ENCODE peak calls at places on chromosomes 7 and 10, in eight cellular contexts. A, U, S, W, M, K, R and O are unnamed samples.

GRCh38 chr7:41584746-41585145 is 118.1 kb downstream of the INHBA start:
- DNase-seq in A (no peak), U (no peak), S (no peak), K (no peak), R (peak; percentile 19), W (no peak), M (no peak), O (no peak)

GRCh38 chr10:75651452-75651851 is 220.0 kb downstream of the LRMDA start:
- DNase-seq in M (peak; percentile 36), A (peak; percentile 13), S (peak; percentile 55), K (no peak), R (peak; percentile 64), U (no peak), W (no peak), O (no peak)

GRCh38 chr10:7988985-7989384 is 65.5 kb upstream of the GATA3 start:
- DNase-seq in S (no peak), R (no peak), M (no peak), A (no peak), W (no peak), U (no peak), K (no peak), O (peak; percentile 6)

GRCh38 chr10:16606421-16606820 is 84.7 kb upstream of the C1QL3 start:
- DNase-seq in W (no peak), S (no peak), U (peak; percentile 14), M (no peak), A (no peak), R (no peak), K (no peak), O (no peak)

GRCh38 chr7:34453150-34453549 is 204.9 kb upstream of the NPSR1 start:
- DNase-seq in S (no peak), R (no peak), A (no peak), K (no peak), M (no peak), U (no peak), W (no peak), O (no peak)

GRCh38 chr7:24788956-24789576 is 31.8 kb upstream of the GSDME start:
- DNase-seq in A (no peak), K (no peak), W (no peak), S (no peak), U (no peak), M (no peak), R (no peak), O (no peak)

GRCh38 chr10:8778713-8779112 is 724.2 kb downstream of the GATA3 start:
- DNase-seq in A (no peak), W (no peak), S (no peak), R (peak; percentile 8), U (no peak), K (no peak), M (no peak), O (no peak)

GRCh38 chr7:17380696-17381662 is 82.5 kb downstream of the AHR start:
- DNase-seq in K (no peak), U (no peak), R (no peak), M (no peak), A (no peak), S (no peak), W (no peak), O (no peak)

GRCh38 chr7:44694766-44695165 is 53.9 kb upstream of the ZMIZ2 start:
- DNase-seq in W (no peak), M (no peak), U (no peak), K (no peak), R (no peak), A (no peak), S (no peak), O (no peak)

GRCh38 chr10:79375321-79376077 is 28.2 kb downstream of the PPIF start:
- DNase-seq in A (peak; percentile 45), M (no peak), S (no peak), R (peak; percentile 79), K (peak; percentile 36), W (no peak), U (peak; percentile 41), O (no peak)

GRCh38 chr10:70552585-70552984 is 50.0 kb downstream of the PRF1 start:
- DNase-seq in K (no peak), M (no peak), U (no peak), W (no peak), R (no peak), A (no peak), S (no peak), O (no peak)

GRCh38 chr7:24907311-24907886 is 72.6 kb downstream of the OSBPL3 start:
- DNase-seq in A (no peak), S (no peak), U (peak; percentile 61), K (no peak), W (peak; percentile 63), M (no peak), R (peak; percentile 81), O (peak; percentile 62)

GRCh38 chr10:5291501-5292195 is 73.1 kb upstream of the UCN3 start:
- DNase-seq in K (no peak), R (peak; percentile 67), S (peak; percentile 17), U (peak; percentile 77), A (peak; percentile 38), M (peak; percentile 46), W (no peak), O (peak; percentile 47)

GRCh38 chr10:133257489-133258065 is 19.1 kb downstream of the ADAM8 start:
- DNase-seq in K (peak; percentile 83), S (peak; percentile 70), U (no peak), R (peak; percentile 70), A (no peak), M (no peak), W (no peak), O (no peak)

GRCh38 chr10:100209303-100209702 is 20.1 kb downstream of the CHUK start:
- DNase-seq in A (no peak), R (no peak), W (no peak), K (no peak), U (peak; percentile 40), S (no peak), M (no peak), O (no peak)

GRCh38 chr10:127945335-127945734 is 38.4 kb downstream of the PTPRE start:
- DNase-seq in U (peak; percentile 78), S (no peak), M (no peak), R (peak; percentile 93), A (no peak), K (no peak), W (no peak), O (peak; percentile 79)

GRCh38 chr10:103652599-103653281 is 159.2 kb downstream of the NEURL1 start:
- DNase-seq in U (no peak), S (no peak), W (no peak), A (peak; percentile 40), R (no peak), M (no peak), K (peak; percentile 59), O (no peak)

GRCh38 chr7:39073432-39073831 is 95.7 kb downstream of the POU6F2 start:
- DNase-seq in R (no peak), S (peak; percentile 71), U (no peak), W (no peak), A (no peak), K (no peak), M (no peak), O (no peak)
- H3K4me3 ChIP-seq in R (no peak overlapping the region), S (peak overlapping the region; percentile 10), U (no peak overlapping the region), W (no peak overlapping the region), A (no peak overlapping the region), K (no peak overlapping the region), M (no peak overlapping the region), O (no peak overlapping the region)

GRCh38 chr7:37342170-37342569 is 106.5 kb downstream of the ELMO1 start:
- DNase-seq in K (no peak), W (no peak), A (no peak), S (no peak), U (no peak), R (no peak), M (no peak), O (no peak)
- H3K4me3 ChIP-seq in K (no peak overlapping the region), W (no peak overlapping the region), A (no peak overlapping the region), S (no peak overlapping the region), U (no peak overlapping the region), R (no peak overlapping the region), M (peak overlapping the region; percentile 86), O (peak overlapping the region; percentile 88)

GRCh38 chr10:23173549-23174074 is 18.5 kb upstream of the PTF1A start:
- DNase-seq in W (no peak), U (no peak), M (no peak), S (peak; percentile 69), A (no peak), K (no peak), R (no peak), O (no peak)

GRCh38 chr10:23174974-23175512 is 17.1 kb upstream of the PTF1A start:
- DNase-seq in A (no peak), U (no peak), R (no peak), K (no peak), S (no peak), M (no peak), W (no peak), O (no peak)

GRCh38 chr10:23172429-23172828 is 19.7 kb upstream of the PTF1A start:
- DNase-seq in S (no peak), M (no peak), U (no peak), R (no peak), W (no peak), K (no peak), A (no peak), O (no peak)

GRCh38 chr10:23172846-23173548 is 19.1 kb upstream of the PTF1A start:
- DNase-seq in S (peak; percentile 87), M (no peak), U (no peak), R (no peak), A (no peak), W (no peak), K (no peak), O (no peak)

DNA sequence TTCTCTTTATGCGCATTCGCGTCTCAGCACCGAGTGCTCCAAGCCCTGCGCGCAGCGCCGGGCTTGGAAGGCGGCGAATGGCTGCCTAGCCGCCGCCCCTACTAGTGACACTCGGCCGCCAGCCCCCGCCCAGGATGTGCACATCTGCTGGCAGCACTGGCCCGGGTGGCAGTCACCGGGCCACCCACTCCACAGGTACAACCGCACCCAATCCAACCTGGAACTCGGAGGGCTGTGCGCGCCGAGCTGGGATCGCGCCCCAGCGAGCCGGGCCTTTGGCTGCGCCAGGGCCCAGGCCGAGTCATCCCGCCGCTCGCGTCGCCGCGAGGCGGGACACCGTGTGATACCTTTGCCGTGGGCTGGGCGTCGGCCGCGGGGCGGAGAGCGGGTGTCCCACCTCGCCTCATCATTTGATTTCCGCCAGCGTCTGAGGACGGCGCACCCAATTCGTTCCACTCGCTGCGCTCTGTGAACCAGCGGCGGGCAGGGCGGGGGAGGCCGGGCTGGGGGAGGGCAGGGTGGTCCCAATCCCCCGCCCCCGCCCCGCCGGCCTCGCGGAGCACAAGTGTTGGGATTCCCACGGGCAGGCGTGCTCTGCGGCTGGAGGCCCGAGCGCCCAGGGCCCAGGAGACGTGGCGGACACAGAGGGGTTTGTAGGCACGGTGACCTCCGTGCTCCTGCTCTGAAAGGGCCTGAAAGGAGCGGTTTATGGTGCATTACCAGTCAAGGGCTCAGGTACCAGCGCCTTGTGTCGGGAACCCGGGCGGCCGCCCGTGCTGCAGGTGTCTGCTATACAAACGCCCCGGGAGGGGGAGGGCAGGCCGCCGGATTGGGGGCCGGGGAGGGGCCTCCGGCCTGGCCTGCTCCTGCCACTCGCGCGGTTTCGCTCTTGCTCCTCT is 17.8 kb upstream of the PTF1A start:
- DNase-seq in M (no peak), R (no peak), S (peak; percentile 46), U (no peak), W (no peak), K (no peak), A (no peak), O (no peak)
- H3K4me3 ChIP-seq in M (no peak overlapping the region), R (no peak overlapping the region), S (peak overlapping the region; percentile 36), U (no peak overlapping the region), W (no peak overlapping the region), K (no peak overlapping the region), A (no peak overlapping the region), O (no peak overlapping the region)

DNA sequence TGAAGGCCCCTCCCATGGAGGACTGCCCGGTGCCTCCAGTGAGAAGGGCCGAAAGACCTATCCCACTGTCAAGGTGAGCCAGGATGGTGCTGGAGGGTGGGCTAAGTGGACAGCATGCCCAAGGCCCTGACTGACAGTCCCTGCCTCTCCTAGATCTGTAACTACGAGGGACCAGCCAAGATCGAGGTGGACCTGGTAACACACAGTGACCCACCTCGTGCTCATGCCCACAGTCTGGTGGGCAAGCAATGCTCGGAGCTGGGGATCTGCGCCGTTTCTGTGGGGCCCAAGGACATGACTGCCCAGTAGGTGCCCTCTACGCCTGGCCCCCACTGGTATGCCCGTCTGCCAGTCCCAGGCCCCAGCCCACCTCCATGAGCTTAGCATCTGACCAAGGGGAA is 1.2 kb downstream of the NFKB2 start:
- DNase-seq in S (no peak), M (no peak), A (no peak), U (no peak), K (no peak), W (no peak), R (no peak), O (no peak)
- H3K4me3 ChIP-seq in S (no peak overlapping the region), M (peak overlapping the region; percentile 99), A (peak overlapping the region; percentile 82), U (no peak overlapping the region), K (no peak overlapping the region), W (peak overlapping the region; percentile 67), R (peak overlapping the region; percentile 79), O (no peak overlapping the region)